ENCODE peak calls at places on chromosome 9, in five cellular contexts. P is NCI-H82; N is activated CD4-positive, CD25-positive, alpha-beta regulatory T cell treated with anti-CD3 and anti-CD28 coated beads, Interleukin-2, amount 50 U/mL, for 72 hours; R is stimulated activated CD4-positive, alpha-beta T cell treated with anti-CD3 and anti-CD28 coated beads, TNF-alpha, amount 100 ng/mL, for 24 hours; Z is endothelial cell. E is an unnamed sample.

GRCh38 chr9:130423272-130423671 is 21.5 kb upstream of the ASS1 start:
- DNase-seq in N (no peak), P (no peak), R (no peak), Z (no peak), E (no peak)

GRCh38 chr9:114238471-114238870 is 83.1 kb downstream of the COL27A1 start:
- DNase-seq in Z (no peak), N (no peak), P (no peak), R (no peak), E (no peak)

GRCh38 chr9:4301971-4302427 is 2.1 kb upstream of the GLIS3 start:
- DNase-seq in P (no peak), Z (no peak), R (no peak), N (no peak), E (no peak)

GRCh38 chr9:123039617-123040219 is 6.3 kb downstream of the GPR21 start:
- DNase-seq in Z (no peak), N (no peak), P (no peak), R (no peak), E (no peak)

GRCh38 chr9:132176338-132176737 is 14.5 kb downstream of the NTNG2 start:
- DNase-seq in R (no peak), P (no peak), N (no peak), Z (no peak), E (no peak)

GRCh38 chr9:37523916-37524315 is 38.2 kb downstream of the POLR1E start:
- DNase-seq in P (no peak), Z (no peak), N (no peak), R (no peak), E (no peak)

GRCh38 chr9:134329886-134330285 is 3.6 kb downstream of the RXRA start:
- DNase-seq in P (no peak), R (no peak), Z (no peak), N (no peak), E (no peak)

GRCh38 chr9:121698627-121699270 is 47.3 kb downstream of the DAB2IP start:
- DNase-seq in R (no peak), N (no peak), Z (peak; percentile 67), P (peak; percentile 78), E (no peak)

GRCh38 chr9:132447346-132447745 is 37.3 kb downstream of the CFAP77 start:
- DNase-seq in P (peak; percentile 65), Z (peak; percentile 55), R (no peak), N (no peak), E (no peak)

GRCh38 chr9:109845178-109845577 is 65.2 kb downstream of the PALM2AKAP2 start:
- DNase-seq in R (no peak), Z (no peak), N (no peak), P (no peak), E (no peak)

E was measured in COLO829.